ENCODE peak calls at places on chromosomes 6 and 20, in eight cellular contexts. K, T, L, Y, W, A, M and D are unnamed samples.

GRCh38 chr6:63272397-63272796 is 47.4 kb downstream of the LGSN start:
- DNase-seq in K (no peak), T (no peak), L (no peak), Y (no peak), W (peak), A (no peak), M (peak), D (no peak)

GRCh38 chr6:102662851-102663250 is 1269.3 kb downstream of the GRIK2 start:
- DNase-seq in K (no peak), T (no peak), L (no peak), Y (no peak), W (no peak), A (no peak), M (no peak), D (no peak)

GRCh38 chr20:9287062-9287461 is 218.2 kb downstream of the PLCB4 start:
- DNase-seq in K (no peak), T (no peak), L (no peak), Y (no peak), W (no peak), A (no peak), M (no peak), D (no peak)

GRCh38 chr6:150607044-150607650 is 7.5 kb downstream of the PLEKHG1 start:
- DNase-seq in K (no peak), T (no peak), L (no peak), Y (no peak), W (no peak), A (no peak), M (no peak), D (no peak)

GRCh38 chr20:15144911-15145310 is 807.5 kb upstream of the FLRT3 start:
- DNase-seq in K (no peak), T (no peak), L (no peak), Y (no peak), W (peak), A (no peak), M (no peak), D (no peak)

GRCh38 chr6:36729169-36729549 is 31.5 kb downstream of the RAB44 start:
- DNase-seq in K (no peak), T (no peak), L (no peak), Y (no peak), W (peak), A (no peak), M (no peak), D (no peak)

GRCh38 chr6:15313367-15313766 is 67.5 kb downstream of the JARID2 start:
- DNase-seq in K (no peak), T (no peak), L (no peak), Y (no peak), W (no peak), A (peak), M (no peak), D (no peak)

GRCh38 chr6:166815629-166816028 is 140.7 kb downstream of the RNASET2 start:
- DNase-seq in K (no peak), T (no peak), L (peak), Y (no peak), W (peak), A (no peak), M (no peak), D (no peak)